ENCODE peak calls at places on chromosomes 16 and 17, in four cellular contexts. One of them, this sample, is unnamed. For H3K9me3, the result is how much of the 10 kb centered on the place peaks cover.

GRCh38 chr17:74677558-74678466 is 34.9 kb downstream of the CD300LF start:
- DNase-seq in upper lobe of right lung: no peak
- DNase-seq in AG04450: no peak
- DNase-seq in cardiac muscle cell: peak
- DNase-seq in this sample: no peak

GRCh38 chr16:11390573-11391495 is 45.6 kb downstream of the RMI2 start:
- DNase-seq in upper lobe of right lung: no peak
- DNase-seq in AG04450: no peak
- DNase-seq in cardiac muscle cell: no peak
- DNase-seq in this sample: no peak

GRCh38 chr16:59913666-59914065 is 1179.5 kb upstream of the GOT2 start:
- DNase-seq in upper lobe of right lung: no peak
- DNase-seq in AG04450: no peak
- DNase-seq in cardiac muscle cell: no peak
- DNase-seq in this sample: no peak

GRCh38 chr17:66018786-66019185 is 173.1 kb downstream of the CEP112 start:
- DNase-seq in upper lobe of right lung: no peak
- DNase-seq in AG04450: no peak
- DNase-seq in cardiac muscle cell: no peak
- DNase-seq in this sample: no peak

GRCh38 chr16:70694088-70694487 is 8.2 kb upstream of the MTSS2 start:
- DNase-seq in upper lobe of right lung: no peak
- DNase-seq in AG04450: peak
- DNase-seq in cardiac muscle cell: no peak
- DNase-seq in this sample: no peak

GRCh38 chr17:76432712-76433336 is 20.1 kb downstream of the UBE2O start:
- DNase-seq in upper lobe of right lung: no peak
- DNase-seq in AG04450: no peak
- DNase-seq in cardiac muscle cell: no peak
- DNase-seq in this sample: no peak

GRCh38 chr16:50282010-50282538 is 15.7 kb downstream of the ADCY7 start:
- DNase-seq in upper lobe of right lung: peak
- DNase-seq in AG04450: no peak
- DNase-seq in cardiac muscle cell: no peak
- DNase-seq in this sample: no peak

GRCh38 chr17:29124135-29124930 is 55.9 kb downstream of the MYO18A start:
- DNase-seq in upper lobe of right lung: no peak
- DNase-seq in AG04450: no peak
- DNase-seq in cardiac muscle cell: peak
- DNase-seq in this sample: no peak

GRCh38 chr17:40122466-40122943 is 734 bp downstream of the MSL1 start:
- DNase-seq in upper lobe of right lung: peak
- DNase-seq in AG04450: no peak
- DNase-seq in cardiac muscle cell: peak
- DNase-seq in this sample: no peak

GRCh38 chr16:82033006-82033405 is 2.0 kb upstream of the HSD17B2 start:
- DNase-seq in upper lobe of right lung: peak
- DNase-seq in AG04450: no peak
- DNase-seq in cardiac muscle cell: no peak
- DNase-seq in this sample: no peak

GRCh38 chr17:77741109-77741508 is 217.4 kb upstream of the TNRC6C start:
- DNase-seq in upper lobe of right lung: peak
- DNase-seq in AG04450: no peak
- DNase-seq in cardiac muscle cell: no peak
- DNase-seq in this sample: no peak

GRCh38 chr17:82876602-82877391 is 37.0 kb upstream of the ZNF750 start:
- DNase-seq in upper lobe of right lung: peak
- DNase-seq in AG04450: peak
- DNase-seq in cardiac muscle cell: peak
- DNase-seq in this sample: peak

GRCh38 chr16:31079342-31079944 is 5.2 kb downstream of the ZNF646 start:
- DNase-seq in upper lobe of right lung: no peak
- DNase-seq in AG04450: no peak
- DNase-seq in cardiac muscle cell: no peak
- DNase-seq in this sample: no peak

GRCh38 chr17:80941743-80942211 is 49.9 kb upstream of the CHMP6 start:
- DNase-seq in upper lobe of right lung: peak
- DNase-seq in AG04450: no peak
- DNase-seq in cardiac muscle cell: no peak
- DNase-seq in this sample: no peak

GRCh38 chr17:82287849-82288601 is 14.5 kb upstream of the CSNK1D start:
- DNase-seq in upper lobe of right lung: peak
- DNase-seq in AG04450: peak
- DNase-seq in cardiac muscle cell: no peak
- DNase-seq in this sample: peak

GRCh38 chr17:19327039-19327776 is 35.3 kb downstream of the B9D1 start:
- DNase-seq in upper lobe of right lung: peak
- DNase-seq in AG04450: peak
- DNase-seq in cardiac muscle cell: no peak
- DNase-seq in this sample: peak

GRCh38 chr17:78356163-78356713 is 3.6 kb downstream of the SOCS3 start:
- DNase-seq in upper lobe of right lung: no peak
- DNase-seq in AG04450: peak
- DNase-seq in cardiac muscle cell: peak
- DNase-seq in this sample: no peak

GRCh38 chr16:24382929-24383328 is 126.8 kb downstream of the CACNG3 start:
- DNase-seq in upper lobe of right lung: no peak
- DNase-seq in AG04450: no peak
- DNase-seq in cardiac muscle cell: no peak
- DNase-seq in this sample: no peak

GRCh38 chr16:14186007-14186953 is 115.2 kb downstream of the MRTFB start:
- DNase-seq in upper lobe of right lung: no peak
- DNase-seq in AG04450: peak
- DNase-seq in cardiac muscle cell: peak
- DNase-seq in this sample: no peak

GRCh38 chr17:41504126-41504977 is 1.1 kb downstream of the KRT13 start:
- DNase-seq in upper lobe of right lung: no peak
- DNase-seq in AG04450: no peak
- DNase-seq in cardiac muscle cell: no peak
- DNase-seq in this sample: no peak

GRCh38 chr16:58491-59439 is 5.1 kb downstream of the SNRNP25 start:
- DNase-seq in upper lobe of right lung: no peak
- DNase-seq in AG04450: no peak
- DNase-seq in cardiac muscle cell: no peak
- DNase-seq in this sample: no peak

GRCh38 chr17:77882481-77883212 is 75.9 kb upstream of the TNRC6C start:
- DNase-seq in upper lobe of right lung: no peak
- DNase-seq in AG04450: no peak
- DNase-seq in cardiac muscle cell: no peak
- DNase-seq in this sample: no peak

GRCh38 chr16:50537533-50538290 is 10.5 kb upstream of the NKD1 start:
- DNase-seq in upper lobe of right lung: no peak
- DNase-seq in AG04450: no peak
- DNase-seq in cardiac muscle cell: no peak
- DNase-seq in this sample: no peak

GRCh38 chr16:12067714-12068401 is 91.3 kb downstream of the SNX29 start:
- DNase-seq in upper lobe of right lung: peak
- DNase-seq in AG04450: peak
- DNase-seq in cardiac muscle cell: peak
- DNase-seq in this sample: peak

GRCh38 chr17:35245196-35245486 is 2.3 kb downstream of the SLFN5 start:
- DNase-seq in upper lobe of right lung: no peak
- DNase-seq in AG04450: peak
- DNase-seq in cardiac muscle cell: no peak
- DNase-seq in this sample: no peak

GRCh38 chr17:60743812-60744211 is 66.2 kb downstream of the BCAS3 start:
- DNase-seq in upper lobe of right lung: no peak
- DNase-seq in AG04450: peak
- DNase-seq in cardiac muscle cell: peak
- DNase-seq in this sample: peak

GRCh38 chr16:67104061-67104460 is 5.7 kb upstream of the PHAF1 start:
- DNase-seq in upper lobe of right lung: no peak
- DNase-seq in AG04450: no peak
- DNase-seq in cardiac muscle cell: peak
- DNase-seq in this sample: no peak

GRCh38 chr17:17343896-17344506 is 40.8 kb downstream of the NT5M start:
- DNase-seq in upper lobe of right lung: peak
- DNase-seq in AG04450: no peak
- DNase-seq in cardiac muscle cell: no peak
- DNase-seq in this sample: no peak

GRCh38 chr17:76523084-76524037 is 14.1 kb downstream of the CYGB start:
- DNase-seq in upper lobe of right lung: peak
- DNase-seq in AG04450: no peak
- DNase-seq in cardiac muscle cell: peak
- DNase-seq in this sample: peak

GRCh38 chr16:48138543-48138942 is 17.2 kb downstream of the ABCC12 start:
- DNase-seq in upper lobe of right lung: no peak
- DNase-seq in AG04450: no peak
- DNase-seq in cardiac muscle cell: no peak
- DNase-seq in this sample: no peak

GRCh38 chr16:85675528-85675927 is 13.2 kb downstream of the GINS2 start:
- DNase-seq in upper lobe of right lung: no peak
- DNase-seq in AG04450: no peak
- DNase-seq in cardiac muscle cell: no peak
- DNase-seq in this sample: no peak

GRCh38 chr17:20965492-20965891 is 77.3 kb downstream of the USP22 start:
- DNase-seq in upper lobe of right lung: no peak
- DNase-seq in AG04450: no peak
- DNase-seq in cardiac muscle cell: no peak
- DNase-seq in this sample: no peak

GRCh38 chr16:77723108-77723514 is 797 bp downstream of the NUDT7 start:
- DNase-seq in upper lobe of right lung: no peak
- DNase-seq in AG04450: peak
- DNase-seq in cardiac muscle cell: peak
- DNase-seq in this sample: no peak

GRCh38 chr16:9258423-9259051 is 167.1 kb downstream of the HAPSTR1 start:
- DNase-seq in upper lobe of right lung: no peak
- DNase-seq in AG04450: no peak
- DNase-seq in cardiac muscle cell: peak
- DNase-seq in this sample: no peak

GRCh38 chr17:52148969-52149351 is 9.6 kb downstream of the CA10 start:
- DNase-seq in upper lobe of right lung: no peak
- DNase-seq in AG04450: no peak
- DNase-seq in cardiac muscle cell: no peak
- DNase-seq in this sample: no peak

GRCh38 chr16:64841482-64841881 is 280.4 kb downstream of the CDH11 start:
- DNase-seq in upper lobe of right lung: no peak
- DNase-seq in AG04450: no peak
- DNase-seq in cardiac muscle cell: no peak
- DNase-seq in this sample: no peak

GRCh38 chr16:85563515-85564276 is 49.4 kb upstream of the GSE1 start:
- DNase-seq in upper lobe of right lung: peak
- DNase-seq in AG04450: no peak
- DNase-seq in cardiac muscle cell: no peak
- DNase-seq in this sample: no peak

GRCh38 chr17:68734911-68735310 is 133.7 kb upstream of the FAM20A start:
- DNase-seq in upper lobe of right lung: no peak
- DNase-seq in AG04450: no peak
- DNase-seq in cardiac muscle cell: no peak
- DNase-seq in this sample: no peak

GRCh38 chr17:68731465-68731864 is 130.3 kb upstream of the FAM20A start:
- DNase-seq in upper lobe of right lung: no peak
- DNase-seq in AG04450: no peak
- DNase-seq in cardiac muscle cell: no peak
- DNase-seq in this sample: no peak

GRCh38 chr17:68733241-68734176 is 132.3 kb upstream of the FAM20A start:
- DNase-seq in upper lobe of right lung: no peak
- DNase-seq in AG04450: peak
- DNase-seq in cardiac muscle cell: peak
- DNase-seq in this sample: no peak

GRCh38 chr17:68734202-68734825 is 133.1 kb upstream of the FAM20A start:
- DNase-seq in upper lobe of right lung: no peak
- DNase-seq in AG04450: no peak
- DNase-seq in cardiac muscle cell: no peak
- DNase-seq in this sample: no peak

DNA sequence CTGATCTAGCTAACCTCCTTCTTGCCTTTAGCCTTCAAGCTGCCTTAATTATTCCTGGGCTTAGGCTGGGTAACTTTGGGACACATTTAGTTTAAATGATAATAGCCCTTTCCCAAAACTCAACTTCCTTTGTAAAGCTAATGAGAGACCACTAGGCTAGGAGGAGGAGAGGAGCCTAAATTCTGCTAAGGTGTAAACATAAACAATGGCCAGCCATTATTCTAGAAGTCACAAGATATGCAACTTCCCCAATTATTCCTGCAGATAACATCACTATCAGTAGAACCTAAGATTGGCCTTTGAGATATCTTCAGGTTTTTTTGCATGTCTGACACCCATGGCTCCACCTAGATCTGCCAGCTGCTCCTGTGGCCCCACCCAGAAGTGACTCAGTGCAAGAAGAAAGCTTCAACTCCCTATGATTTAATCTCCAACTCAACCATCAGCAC is 131.2 kb upstream of the FAM20A start:
- DNase-seq in upper lobe of right lung: no peak
- DNase-seq in AG04450: no peak
- DNase-seq in cardiac muscle cell: no peak
- DNase-seq in this sample: no peak
- H3K9me3 ChIP-seq in upper lobe of right lung: under half
- H3K9me3 ChIP-seq in AG04450: under half
- H3K9me3 ChIP-seq in cardiac muscle cell: under half
- H3K9me3 ChIP-seq in this sample: under half

GRCh38 chr17:49519781-49520180 is 24.7 kb downstream of the NGFR start:
- DNase-seq in upper lobe of right lung: no peak
- DNase-seq in AG04450: no peak
- DNase-seq in cardiac muscle cell: no peak
- DNase-seq in this sample: no peak
- TF ChIP-seq CTCF in upper lobe of right lung: no peak
- TF ChIP-seq CTCF in AG04450: no peak
- TF ChIP-seq CTCF in cardiac muscle cell: no peak
- TF ChIP-seq CTCF in this sample: no peak

DNA sequence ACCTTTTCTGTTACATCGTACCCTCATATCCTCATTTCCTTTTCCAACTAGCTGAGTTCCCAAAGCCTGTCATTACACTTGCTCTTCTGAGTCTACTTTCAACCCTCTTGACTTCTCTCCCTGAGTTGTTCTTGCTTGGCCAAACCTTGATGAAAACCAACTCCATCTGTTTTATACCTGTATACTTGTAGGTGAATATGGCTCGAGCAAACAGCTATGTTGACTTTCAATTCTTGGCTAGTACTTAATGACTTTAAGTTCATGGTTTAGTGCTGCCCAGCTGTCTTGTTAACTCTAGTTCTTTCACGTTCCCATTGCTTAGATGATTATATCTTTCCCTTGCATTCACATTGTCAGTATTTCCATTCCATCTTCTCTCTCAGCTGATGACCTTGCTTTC is 14.8 kb downstream of the TANC2 start:
- DNase-seq in upper lobe of right lung: no peak
- DNase-seq in AG04450: no peak
- DNase-seq in cardiac muscle cell: no peak
- DNase-seq in this sample: no peak
- H3K9me3 ChIP-seq in upper lobe of right lung: under half
- H3K9me3 ChIP-seq in AG04450: under half
- H3K9me3 ChIP-seq in cardiac muscle cell: under half
- H3K9me3 ChIP-seq in this sample: under half

GRCh38 chr16:54538241-54538640 is 251.7 kb upstream of the IRX3 start:
- DNase-seq in upper lobe of right lung: no peak
- DNase-seq in AG04450: no peak
- DNase-seq in cardiac muscle cell: no peak
- DNase-seq in this sample: no peak
- TF ChIP-seq CTCF in upper lobe of right lung: peak
- TF ChIP-seq CTCF in AG04450: no peak
- TF ChIP-seq CTCF in cardiac muscle cell: no peak
- TF ChIP-seq CTCF in this sample: no peak

This sample was measured in breast epithelium.